ENCODE peak calls at places on chromosomes 4 and X, in six cellular contexts. One of them, this sample, is unnamed.

GRCh38 chr4:15926486-15926885 is 12.1 kb downstream of the FGFBP1 start:
- DNase-seq in HCT116: no peak
- DNase-seq in K562: no peak
- DNase-seq in GM12878: no peak
- DNase-seq in A549: no peak
- DNase-seq in H1: no peak
- DNase-seq in this sample: no peak

GRCh38 chrX:23525531-23525930 is 141.8 kb upstream of the PRDX4 start:
- DNase-seq in HCT116: no peak
- DNase-seq in K562: no peak
- DNase-seq in GM12878: no peak
- DNase-seq in A549: no peak
- DNase-seq in H1: no peak
- DNase-seq in this sample: no peak

GRCh38 chrX:66918511-66918910 is 279.6 kb upstream of the EDA2R start:
- DNase-seq in HCT116: no peak
- DNase-seq in K562: no peak
- DNase-seq in GM12878: no peak
- DNase-seq in A549: no peak
- DNase-seq in H1: no peak
- DNase-seq in this sample: no peak

GRCh38 chrX:10444204-10444603 is 176.2 kb downstream of the MID1 start:
- DNase-seq in HCT116: no peak
- DNase-seq in K562: no peak
- DNase-seq in GM12878: no peak
- DNase-seq in A549: peak
- DNase-seq in H1: no peak
- DNase-seq in this sample: no peak

GRCh38 chrX:75086731-75087195 is 69.3 kb downstream of the ABCB7 start:
- DNase-seq in HCT116: no peak
- DNase-seq in K562: no peak
- DNase-seq in GM12878: no peak
- DNase-seq in A549: no peak
- DNase-seq in H1: no peak
- DNase-seq in this sample: no peak

GRCh38 chr4:47488706-47489105 is 3.6 kb downstream of the ATP10D start:
- DNase-seq in HCT116: no peak
- DNase-seq in K562: no peak
- DNase-seq in GM12878: no peak
- DNase-seq in A549: no peak
- DNase-seq in H1: no peak
- DNase-seq in this sample: no peak

GRCh38 chr4:97374526-97374925 is 768.8 kb downstream of the STPG2 start:
- DNase-seq in HCT116: no peak
- DNase-seq in K562: no peak
- DNase-seq in GM12878: no peak
- DNase-seq in A549: no peak
- DNase-seq in H1: no peak
- DNase-seq in this sample: no peak

GRCh38 chr4:163923092-163923491 is 428.6 kb downstream of the TMA16 start:
- DNase-seq in HCT116: no peak
- DNase-seq in K562: no peak
- DNase-seq in GM12878: no peak
- DNase-seq in A549: no peak
- DNase-seq in H1: no peak
- DNase-seq in this sample: no peak

GRCh38 chr4:37639551-37640293 is 46.5 kb downstream of the RELL1 start:
- DNase-seq in HCT116: no peak
- DNase-seq in K562: no peak
- DNase-seq in GM12878: no peak
- DNase-seq in A549: no peak
- DNase-seq in H1: no peak
- DNase-seq in this sample: no peak

GRCh38 chrX:139192386-139192961 is 338.1 kb upstream of the F9 start:
- DNase-seq in HCT116: no peak
- DNase-seq in K562: no peak
- DNase-seq in GM12878: no peak
- DNase-seq in A549: no peak
- DNase-seq in H1: no peak
- DNase-seq in this sample: no peak

GRCh38 chrX:139191746-139192385 is 338.7 kb upstream of the F9 start:
- DNase-seq in HCT116: no peak
- DNase-seq in K562: no peak
- DNase-seq in GM12878: no peak
- DNase-seq in A549: no peak
- DNase-seq in H1: no peak
- DNase-seq in this sample: no peak

GRCh38 chrX:139198936-139199335 is 331.6 kb upstream of the F9 start:
- DNase-seq in HCT116: no peak
- DNase-seq in K562: no peak
- DNase-seq in GM12878: no peak
- DNase-seq in A549: no peak
- DNase-seq in H1: no peak
- DNase-seq in this sample: no peak

GRCh38 chrX:139196890-139197289 is 333.6 kb upstream of the F9 start:
- DNase-seq in HCT116: no peak
- DNase-seq in K562: no peak
- DNase-seq in GM12878: no peak
- DNase-seq in A549: no peak
- DNase-seq in H1: no peak
- DNase-seq in this sample: no peak

DNA sequence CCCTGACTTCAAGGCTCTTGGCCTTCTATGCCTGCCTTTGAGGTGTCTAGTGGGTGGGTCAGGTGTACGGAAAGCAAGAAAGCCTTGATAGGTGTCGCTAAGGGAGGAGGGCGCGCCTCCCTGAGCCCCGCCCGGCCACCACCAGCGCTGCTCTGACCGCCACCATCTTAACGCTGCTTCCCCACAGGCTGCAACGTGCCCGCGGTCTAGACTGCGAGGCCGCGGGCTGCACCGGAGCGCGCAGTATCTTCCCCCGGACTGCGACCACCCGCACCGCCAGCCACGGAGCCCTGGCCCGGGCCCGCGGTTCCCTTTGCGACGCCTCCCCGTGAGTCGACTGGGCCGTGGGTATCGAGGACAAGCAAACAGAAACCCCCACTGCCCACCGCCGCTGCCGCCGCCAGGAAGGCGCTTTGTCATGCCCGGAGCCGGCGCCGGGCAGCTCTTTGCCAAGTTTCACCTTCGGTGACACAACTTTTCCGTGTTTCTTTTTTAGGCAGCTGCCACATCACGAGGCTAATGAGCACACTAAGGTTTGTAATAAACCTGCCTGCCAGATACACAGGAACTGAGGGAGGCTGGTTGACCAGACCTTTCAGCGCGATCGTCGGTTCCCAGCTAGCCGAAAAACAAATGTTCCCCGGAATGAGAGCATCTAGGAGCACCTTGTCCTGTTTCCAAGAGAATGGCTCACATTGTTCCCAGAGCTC is 335.8 kb upstream of the F9 start:
- DNase-seq in HCT116: no peak
- DNase-seq in K562: peak
- DNase-seq in GM12878: no peak
- DNase-seq in A549: no peak
- DNase-seq in H1: no peak
- DNase-seq in this sample: no peak
- H3K4me3 ChIP-seq in HCT116: no peak
- H3K4me3 ChIP-seq in K562: peak
- H3K4me3 ChIP-seq in GM12878: no peak
- H3K4me3 ChIP-seq in A549: peak
- H3K4me3 ChIP-seq in H1: peak
- H3K4me3 ChIP-seq in this sample: no peak

GRCh38 chrX:135985123-135985973 is at the start of gene SLC9A6:
- DNase-seq in HCT116: no peak
- DNase-seq in K562: peak
- DNase-seq in GM12878: no peak
- DNase-seq in A549: peak
- DNase-seq in H1: peak
- DNase-seq in this sample: peak
- TF ChIP-seq POLR2A in HCT116: peak
- TF ChIP-seq POLR2A in K562: peak
- TF ChIP-seq POLR2A in GM12878: peak
- TF ChIP-seq POLR2A in A549: peak
- TF ChIP-seq POLR2A in H1: no peak
- TF ChIP-seq POLR2A in this sample: peak

GRCh38 chr4:42671431-42672194 is 14.7 kb upstream of the ATP8A1 start:
- DNase-seq in HCT116: no peak
- DNase-seq in K562: no peak
- DNase-seq in GM12878: no peak
- DNase-seq in A549: no peak
- DNase-seq in H1: no peak
- DNase-seq in this sample: peak
- TF ChIP-seq MAX in HCT116: no peak
- TF ChIP-seq MAX in K562: no peak
- TF ChIP-seq MAX in GM12878: no peak
- TF ChIP-seq MAX in A549: no peak
- TF ChIP-seq MAX in H1: no peak
- TF ChIP-seq MAX in this sample: no peak

GRCh38 chr4:2812985-2813384 is 20.1 kb downstream of the SH3BP2 start:
- DNase-seq in HCT116: no peak
- DNase-seq in K562: no peak
- DNase-seq in GM12878: no peak
- DNase-seq in A549: no peak
- DNase-seq in H1: no peak
- DNase-seq in this sample: peak
- H3K4me3 ChIP-seq in HCT116: peak
- H3K4me3 ChIP-seq in K562: no peak
- H3K4me3 ChIP-seq in GM12878: peak
- H3K4me3 ChIP-seq in A549: no peak
- H3K4me3 ChIP-seq in H1: no peak
- H3K4me3 ChIP-seq in this sample: peak

DNA sequence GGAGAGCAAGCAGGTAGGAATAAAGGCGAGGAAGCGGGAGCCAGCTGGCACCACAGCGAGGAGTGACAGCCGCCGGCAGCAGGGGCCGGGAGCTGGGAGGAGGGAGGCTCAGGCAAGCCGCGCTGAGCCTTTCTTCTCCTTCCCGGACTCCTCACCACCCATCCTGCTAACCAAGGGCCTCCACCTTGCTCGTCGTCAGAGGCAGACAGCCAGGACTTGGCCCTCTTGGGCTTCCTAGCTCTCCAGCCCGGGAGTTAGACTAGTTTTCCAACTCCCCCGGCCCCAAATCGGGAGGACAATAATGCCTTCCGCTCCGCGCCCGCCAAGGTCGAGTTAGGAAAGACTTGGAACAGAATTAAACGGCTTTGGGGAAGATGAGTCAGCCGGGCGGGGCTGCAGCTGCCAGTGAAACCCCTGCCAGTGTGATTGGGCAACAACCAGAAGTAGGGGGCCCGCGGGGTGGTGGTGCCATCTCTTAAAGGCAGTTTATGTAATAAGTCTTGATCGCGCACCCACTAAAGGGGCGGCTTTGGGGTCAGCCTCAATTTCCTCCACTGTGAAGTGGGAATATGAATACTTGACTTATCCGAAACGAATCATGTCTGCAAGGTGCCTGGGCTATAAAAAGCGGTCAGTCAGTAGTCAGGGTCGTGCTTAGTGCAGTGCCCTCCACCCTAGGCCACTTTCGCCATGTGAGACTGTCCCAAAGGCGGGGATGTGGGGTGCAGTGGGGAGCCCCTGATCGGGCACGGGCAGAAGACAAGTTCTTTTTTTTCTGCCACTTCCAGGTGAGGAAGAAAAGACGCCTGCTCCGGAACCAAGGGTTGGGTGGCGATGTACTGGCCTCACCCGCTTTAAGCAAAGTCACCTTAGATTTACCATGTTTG is 6.7 kb upstream of the HSD17B10 start:
- DNase-seq in HCT116: no peak
- DNase-seq in K562: no peak
- DNase-seq in GM12878: no peak
- DNase-seq in A549: peak
- DNase-seq in H1: peak
- DNase-seq in this sample: peak
- TF ChIP-seq POLR2A in HCT116: no peak
- TF ChIP-seq POLR2A in K562: no peak
- TF ChIP-seq POLR2A in GM12878: no peak
- TF ChIP-seq POLR2A in A549: no peak
- TF ChIP-seq POLR2A in H1: no peak
- TF ChIP-seq POLR2A in this sample: peak

GRCh38 chrX:129808163-129808828 is 28.5 kb downstream of the SASH3 start:
- DNase-seq in HCT116: no peak
- DNase-seq in K562: no peak
- DNase-seq in GM12878: no peak
- DNase-seq in A549: no peak
- DNase-seq in H1: no peak
- DNase-seq in this sample: no peak
- TF ChIP-seq MAX in HCT116: no peak
- TF ChIP-seq MAX in K562: no peak
- TF ChIP-seq MAX in GM12878: no peak
- TF ChIP-seq MAX in A549: no peak
- TF ChIP-seq MAX in H1: no peak
- TF ChIP-seq MAX in this sample: no peak

GRCh38 chrX:34585561-34585960 is 71.5 kb downstream of the TMEM47 start:
- DNase-seq in HCT116: no peak
- DNase-seq in K562: no peak
- DNase-seq in GM12878: no peak
- DNase-seq in A549: no peak
- DNase-seq in H1: no peak
- DNase-seq in this sample: no peak
- H3K4me3 ChIP-seq in HCT116: no peak
- H3K4me3 ChIP-seq in K562: no peak
- H3K4me3 ChIP-seq in GM12878: no peak
- H3K4me3 ChIP-seq in A549: no peak
- H3K4me3 ChIP-seq in H1: no peak
- H3K4me3 ChIP-seq in this sample: no peak